ENCODE peak calls at places on chromosomes 12 and 14, in eight cellular contexts. F, G, O, D, V, L, N and T are unnamed samples.
A peak's percentile ranks its signal among the peaks of the same experiment; 100 is the strongest.

GRCh38 chr14:96059519-96060135 is 20.5 kb downstream of the C14orf132 start:
- DNase-seq in F (no peak), G (no peak), O (no peak), D (no peak), V (no peak), L (no peak), N (no peak), T (no peak)

GRCh38 chr14:35285991-35286564 is 6.1 kb upstream of the PSMA6 start:
- DNase-seq in F (no peak), G (no peak), O (no peak), D (no peak), V (no peak), L (no peak), N (no peak), T (no peak)

GRCh38 chr12:117774986-117775775 is 193.6 kb downstream of the KSR2 start:
- DNase-seq in F (no peak), G (no peak), O (no peak), D (no peak), V (no peak), L (no peak), N (no peak), T (no peak)

GRCh38 chr14:61322799-61323290 is 1.5 kb downstream of the PRKCH start:
- DNase-seq in F (no peak), G (peak; percentile 7), O (peak; percentile 72), D (no peak), V (no peak), L (no peak), N (peak; percentile 5), T (no peak)

GRCh38 chr14:96083667-96084320 is 44.6 kb downstream of the C14orf132 start:
- DNase-seq in F (no peak), G (no peak), O (no peak), D (no peak), V (peak; percentile 80), L (no peak), N (no peak), T (no peak)

GRCh38 chr12:55830601-55831406 is 1.4 kb upstream of the DNAJC14 start:
- DNase-seq in F (peak; percentile 29), G (peak; percentile 79), O (peak; percentile 59), D (peak; percentile 70), V (peak; percentile 79), L (no peak), N (peak; percentile 40), T (peak; percentile 77)

GRCh38 chr14:67710209-67710608 is 8.5 kb downstream of the RDH12 start:
- DNase-seq in F (no peak), G (no peak), O (no peak), D (no peak), V (no peak), L (no peak), N (no peak), T (peak; percentile 16)

GRCh38 chr14:36579573-36580140 is 2.8 kb downstream of the NKX2-8 start:
- DNase-seq in F (no peak), G (no peak), O (no peak), D (no peak), V (no peak), L (no peak), N (no peak), T (no peak)

GRCh38 chr12:124683330-124683662 is 115.9 kb upstream of the NCOR2 start:
- DNase-seq in F (no peak), G (peak; percentile 42), O (no peak), D (peak; percentile 40), V (peak; percentile 64), L (no peak), N (peak; percentile 68), T (no peak)

GRCh38 chr14:55913324-55914035 is 204.7 kb upstream of the PELI2 start:
- DNase-seq in F (no peak), G (peak; percentile 78), O (no peak), D (no peak), V (no peak), L (no peak), N (no peak), T (no peak)

GRCh38 chr14:34596891-34597290 is 33.1 kb downstream of the SNX6 start:
- DNase-seq in F (no peak), G (no peak), O (no peak), D (no peak), V (no peak), L (no peak), N (no peak), T (no peak)

GRCh38 chr12:110247340-110248095 is 33.5 kb upstream of the ATP2A2 start:
- DNase-seq in F (peak; percentile 48), G (no peak), O (no peak), D (peak; percentile 98), V (peak; percentile 58), L (no peak), N (peak; percentile 90), T (no peak)

GRCh38 chr12:18054925-18055324 is 35.1 kb downstream of the RERGL start:
- DNase-seq in F (no peak), G (no peak), O (no peak), D (no peak), V (no peak), L (no peak), N (no peak), T (peak; percentile 32)

GRCh38 chr12:34389378-34390170 is 367.3 kb downstream of the ALG10 start:
- DNase-seq in F (no peak), G (no peak), O (no peak), D (no peak), V (no peak), L (no peak), N (no peak), T (no peak)

GRCh38 chr12:34386621-34387255 is 364.4 kb downstream of the ALG10 start:
- DNase-seq in F (no peak), G (no peak), O (no peak), D (no peak), V (no peak), L (no peak), N (no peak), T (no peak)

GRCh38 chr12:34388636-34389377 is 366.5 kb downstream of the ALG10 start:
- DNase-seq in F (no peak), G (no peak), O (no peak), D (no peak), V (no peak), L (no peak), N (no peak), T (no peak)

GRCh38 chr12:34386016-34386415 is 363.7 kb downstream of the ALG10 start:
- DNase-seq in F (no peak), G (no peak), O (no peak), D (no peak), V (no peak), L (no peak), N (no peak), T (no peak)

DNA sequence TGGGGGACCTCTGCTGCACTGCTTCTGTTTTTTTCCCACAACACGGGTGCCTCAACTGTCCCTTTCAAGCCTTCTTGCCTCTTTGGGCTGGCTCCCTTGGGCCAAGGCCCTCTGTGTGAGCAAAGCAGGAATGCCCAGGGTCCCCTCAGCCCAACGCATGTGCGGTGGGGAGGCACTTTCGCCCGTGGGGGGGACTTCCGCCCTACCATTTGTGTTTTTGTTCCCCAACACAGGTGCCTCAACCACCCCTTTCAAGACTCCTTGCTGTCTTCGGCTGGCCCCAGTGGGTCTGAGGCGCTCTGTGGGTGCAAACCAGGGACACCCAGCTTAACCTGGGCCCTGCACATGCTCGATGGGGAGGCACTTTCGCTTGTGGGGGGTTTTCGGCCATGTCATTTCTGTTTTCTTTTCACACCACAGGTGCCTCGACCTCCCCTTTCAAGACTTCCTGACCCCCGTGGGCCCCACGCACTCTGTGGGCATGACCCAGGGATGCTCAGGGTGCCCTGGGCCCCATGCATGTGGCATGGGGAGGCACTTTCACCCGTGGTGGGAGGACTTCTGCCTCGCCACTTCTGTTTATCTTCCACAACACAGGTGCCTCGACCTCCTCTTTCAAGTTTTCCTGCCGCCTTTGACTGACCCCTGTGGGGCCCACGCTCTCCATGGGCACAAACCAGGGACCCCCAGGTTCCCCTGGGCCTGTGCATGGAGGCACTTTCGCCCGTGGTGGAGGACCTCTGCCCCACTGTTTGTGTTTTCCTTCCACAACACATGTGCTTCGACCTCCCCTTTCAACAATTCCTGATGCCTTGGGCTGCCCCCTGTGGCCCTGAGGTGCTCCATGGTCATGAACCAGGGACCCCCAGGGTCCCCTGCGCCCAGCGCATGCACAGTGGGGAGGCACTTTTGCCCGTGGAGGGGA is 365.7 kb downstream of the ALG10 start:
- DNase-seq in F (no peak), G (no peak), O (no peak), D (no peak), V (no peak), L (no peak), N (no peak), T (no peak)
- H3K9me3 ChIP-seq in F (no peaks in the 10 kb centered on the region), G (no peaks in the 10 kb centered on the region), O (no peaks in the 10 kb centered on the region), D (peaks cover 13% of the 10 kb centered on the region), V (peaks cover 100% of the 10 kb centered on the region), L (peaks cover 100% of the 10 kb centered on the region), N (no peaks in the 10 kb centered on the region), T (peaks cover 19% of the 10 kb centered on the region)

GRCh38 chr12:83250866-83251265 is 564.2 kb downstream of the TMTC2 start:
- DNase-seq in F (no peak), G (no peak), O (no peak), D (no peak), V (no peak), L (no peak), N (no peak), T (no peak)
- H3K9me3 ChIP-seq in F (no peaks in the 10 kb centered on the region), G (no peaks in the 10 kb centered on the region), O (no peaks in the 10 kb centered on the region), D (no peaks in the 10 kb centered on the region), V (peaks cover 3% of the 10 kb centered on the region), L (no peaks in the 10 kb centered on the region), N (no peaks in the 10 kb centered on the region), T (no peaks in the 10 kb centered on the region)

GRCh38 chr14:32779845-32780244 is 158.8 kb upstream of the NPAS3 start:
- DNase-seq in F (no peak), G (no peak), O (no peak), D (no peak), V (no peak), L (no peak), N (no peak), T (no peak)

DNA sequence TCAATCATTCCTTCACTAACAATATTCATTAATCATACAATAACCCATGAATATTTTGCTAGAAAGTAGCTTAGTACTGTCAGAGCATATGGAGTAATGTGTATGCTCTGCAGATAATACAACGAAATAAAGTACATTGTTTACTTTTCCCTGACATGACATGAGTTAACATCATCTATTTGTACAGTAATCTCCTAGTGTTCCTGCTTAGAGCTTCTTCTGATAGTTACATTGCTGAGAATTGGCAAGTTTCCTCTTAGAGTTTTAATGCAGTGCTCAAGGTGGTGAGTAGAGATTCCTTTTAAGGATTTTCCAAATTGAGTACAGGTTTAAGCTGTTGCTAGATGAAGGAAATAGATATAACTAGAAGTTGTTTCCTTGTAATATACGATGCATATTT is 164.5 kb upstream of the NPAS3 start:
- DNase-seq in F (no peak), G (no peak), O (no peak), D (no peak), V (no peak), L (no peak), N (no peak), T (no peak)
- H3K9me3 ChIP-seq in F (no peaks in the 10 kb centered on the region), G (no peaks in the 10 kb centered on the region), O (no peaks in the 10 kb centered on the region), D (no peaks in the 10 kb centered on the region), V (no peaks in the 10 kb centered on the region), L (no peaks in the 10 kb centered on the region), N (no peaks in the 10 kb centered on the region), T (no peaks in the 10 kb centered on the region)

GRCh38 chr12:34626363-34627157 is 604.3 kb downstream of the ALG10 start:
- DNase-seq in F (no peak), G (no peak), O (no peak), D (no peak), V (no peak), L (no peak), N (no peak), T (no peak)

DNA sequence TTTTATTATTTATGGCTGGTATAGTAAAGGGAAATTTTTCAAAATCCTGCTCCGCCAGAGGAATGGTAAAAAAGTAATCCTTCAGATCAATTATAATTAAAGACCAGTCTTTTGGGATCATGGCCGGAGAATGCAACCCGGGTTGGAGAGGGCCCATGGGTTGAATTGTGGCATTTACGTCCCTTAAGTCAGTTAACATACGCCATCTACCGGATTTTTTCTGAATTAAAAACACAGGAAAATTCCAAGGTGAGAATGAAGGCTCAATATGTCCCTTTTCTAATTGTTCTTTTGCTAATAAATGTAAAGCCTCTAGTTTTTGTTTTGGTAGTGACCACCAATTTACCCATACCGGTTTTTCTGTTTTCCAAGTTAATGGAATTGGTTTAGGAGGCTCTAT is 602.8 kb downstream of the ALG10 start:
- DNase-seq in F (no peak), G (peak; percentile 0), O (no peak), D (no peak), V (no peak), L (no peak), N (no peak), T (peak; percentile 30)
- H3K9me3 ChIP-seq in F (no peaks in the 10 kb centered on the region), G (peaks cover 6% of the 10 kb centered on the region), O (no peaks in the 10 kb centered on the region), D (no peaks in the 10 kb centered on the region), V (peaks cover 14% of the 10 kb centered on the region), L (peaks cover 43% of the 10 kb centered on the region), N (no peaks in the 10 kb centered on the region), T (no peaks in the 10 kb centered on the region)